ENCODE peak calls at places on chromosomes 11 and 22, in ten cellular contexts. One of them, this sample, is unnamed.

GRCh38 chr11:76123243-76123642 is 83.1 kb downstream of the WNT11 start:
- DNase-seq in pancreas: no peak
- DNase-seq in breast epithelium: no peak
- DNase-seq in GM12865: no peak
- DNase-seq in GM23338: peak
- DNase-seq in epithelial cell of esophagus: peak
- DNase-seq in tibial artery: no peak
- DNase-seq in astrocyte: no peak
- DNase-seq in CD8-positive, alpha-beta T cell: no peak
- DNase-seq in cardiac fibroblast: no peak
- DNase-seq in this sample: no peak

GRCh38 chr22:36753120-36753802 is 22.7 kb downstream of the IFT27 start:
- DNase-seq in astrocyte: no peak
- DNase-seq in cardiac fibroblast: no peak
- DNase-seq in CD8-positive, alpha-beta T cell: no peak
- DNase-seq in GM12865: no peak
- DNase-seq in GM23338: no peak
- DNase-seq in tibial artery: peak
- DNase-seq in epithelial cell of esophagus: peak
- DNase-seq in breast epithelium: peak
- DNase-seq in pancreas: peak
- DNase-seq in this sample: no peak

GRCh38 chr11:80165763-80166162 is 724.9 kb upstream of the TENM4 start:
- DNase-seq in GM23338: no peak
- DNase-seq in tibial artery: no peak
- DNase-seq in cardiac fibroblast: peak
- DNase-seq in GM12865: no peak
- DNase-seq in CD8-positive, alpha-beta T cell: no peak
- DNase-seq in epithelial cell of esophagus: peak
- DNase-seq in astrocyte: peak
- DNase-seq in pancreas: no peak
- DNase-seq in breast epithelium: no peak
- DNase-seq in this sample: no peak

GRCh38 chr22:26671317-26672059 is 14.1 kb downstream of the MIAT start:
- DNase-seq in breast epithelium: no peak
- DNase-seq in GM12865: peak
- DNase-seq in epithelial cell of esophagus: peak
- DNase-seq in tibial artery: peak
- DNase-seq in pancreas: peak
- DNase-seq in astrocyte: no peak
- DNase-seq in cardiac fibroblast: no peak
- DNase-seq in CD8-positive, alpha-beta T cell: peak
- DNase-seq in GM23338: peak
- DNase-seq in this sample: no peak

GRCh38 chr11:120305286-120305685 is 19.8 kb upstream of the TLCD5 start:
- DNase-seq in astrocyte: no peak
- DNase-seq in pancreas: no peak
- DNase-seq in tibial artery: no peak
- DNase-seq in CD8-positive, alpha-beta T cell: no peak
- DNase-seq in GM23338: no peak
- DNase-seq in epithelial cell of esophagus: peak
- DNase-seq in breast epithelium: no peak
- DNase-seq in GM12865: peak
- DNase-seq in cardiac fibroblast: no peak
- DNase-seq in this sample: no peak

GRCh38 chr11:76132268-76132667 is 74.0 kb downstream of the WNT11 start:
- DNase-seq in breast epithelium: no peak
- DNase-seq in GM23338: no peak
- DNase-seq in astrocyte: no peak
- DNase-seq in pancreas: no peak
- DNase-seq in epithelial cell of esophagus: no peak
- DNase-seq in cardiac fibroblast: no peak
- DNase-seq in GM12865: no peak
- DNase-seq in CD8-positive, alpha-beta T cell: no peak
- DNase-seq in tibial artery: no peak
- DNase-seq in this sample: no peak

GRCh38 chr22:23533328-23533762 is 46.7 kb downstream of the IGLL1 start:
- DNase-seq in astrocyte: no peak
- DNase-seq in breast epithelium: peak
- DNase-seq in cardiac fibroblast: no peak
- DNase-seq in GM12865: no peak
- DNase-seq in epithelial cell of esophagus: peak
- DNase-seq in pancreas: no peak
- DNase-seq in tibial artery: peak
- DNase-seq in GM23338: peak
- DNase-seq in CD8-positive, alpha-beta T cell: no peak
- DNase-seq in this sample: no peak

GRCh38 chr22:20441631-20442484 is 4.2 kb upstream of the SCARF2 start:
- DNase-seq in cardiac fibroblast: peak
- DNase-seq in pancreas: no peak
- DNase-seq in epithelial cell of esophagus: no peak
- DNase-seq in tibial artery: peak
- DNase-seq in GM12865: no peak
- DNase-seq in GM23338: no peak
- DNase-seq in astrocyte: no peak
- DNase-seq in CD8-positive, alpha-beta T cell: no peak
- DNase-seq in breast epithelium: no peak
- DNase-seq in this sample: peak

GRCh38 chr11:11022126-11022730 is 164.4 kb upstream of the ZBED5 start:
- DNase-seq in CD8-positive, alpha-beta T cell: no peak
- DNase-seq in astrocyte: no peak
- DNase-seq in breast epithelium: no peak
- DNase-seq in pancreas: no peak
- DNase-seq in epithelial cell of esophagus: peak
- DNase-seq in GM23338: peak
- DNase-seq in tibial artery: no peak
- DNase-seq in GM12865: peak
- DNase-seq in cardiac fibroblast: peak
- DNase-seq in this sample: peak

GRCh38 chr11:130459521-130459920 is 11.1 kb downstream of the ADAMTS15 start:
- DNase-seq in tibial artery: no peak
- DNase-seq in epithelial cell of esophagus: no peak
- DNase-seq in pancreas: no peak
- DNase-seq in GM23338: no peak
- DNase-seq in astrocyte: no peak
- DNase-seq in cardiac fibroblast: no peak
- DNase-seq in CD8-positive, alpha-beta T cell: no peak
- DNase-seq in GM12865: no peak
- DNase-seq in breast epithelium: no peak
- DNase-seq in this sample: no peak

GRCh38 chr11:118074785-118075184 is 2.1 kb upstream of the TMPRSS4 start:
- DNase-seq in GM23338: no peak
- DNase-seq in CD8-positive, alpha-beta T cell: no peak
- DNase-seq in breast epithelium: no peak
- DNase-seq in tibial artery: no peak
- DNase-seq in pancreas: no peak
- DNase-seq in GM12865: no peak
- DNase-seq in cardiac fibroblast: no peak
- DNase-seq in epithelial cell of esophagus: peak
- DNase-seq in astrocyte: no peak
- DNase-seq in this sample: no peak

GRCh38 chr11:109695696-109696095 is 273.7 kb downstream of the C11orf87 start:
- DNase-seq in pancreas: no peak
- DNase-seq in tibial artery: no peak
- DNase-seq in breast epithelium: no peak
- DNase-seq in GM12865: no peak
- DNase-seq in epithelial cell of esophagus: peak
- DNase-seq in cardiac fibroblast: peak
- DNase-seq in GM23338: no peak
- DNase-seq in CD8-positive, alpha-beta T cell: no peak
- DNase-seq in astrocyte: peak
- DNase-seq in this sample: peak

GRCh38 chr22:22870577-22871398 is 16.8 kb upstream of the IGLL5 start:
- DNase-seq in epithelial cell of esophagus: no peak
- DNase-seq in CD8-positive, alpha-beta T cell: no peak
- DNase-seq in pancreas: no peak
- DNase-seq in GM12865: peak
- DNase-seq in breast epithelium: no peak
- DNase-seq in GM23338: peak
- DNase-seq in astrocyte: no peak
- DNase-seq in tibial artery: no peak
- DNase-seq in cardiac fibroblast: peak
- DNase-seq in this sample: no peak

GRCh38 chr11:23903044-23903704 is 593.7 kb upstream of the LUZP2 start:
- DNase-seq in epithelial cell of esophagus: peak
- DNase-seq in breast epithelium: no peak
- DNase-seq in GM12865: no peak
- DNase-seq in astrocyte: peak
- DNase-seq in tibial artery: no peak
- DNase-seq in CD8-positive, alpha-beta T cell: no peak
- DNase-seq in pancreas: no peak
- DNase-seq in cardiac fibroblast: peak
- DNase-seq in GM23338: no peak
- DNase-seq in this sample: peak

GRCh38 chr11:9677951-9678350 is 14.1 kb downstream of the SWAP70 start:
- DNase-seq in cardiac fibroblast: no peak
- DNase-seq in GM23338: no peak
- DNase-seq in astrocyte: no peak
- DNase-seq in GM12865: no peak
- DNase-seq in epithelial cell of esophagus: no peak
- DNase-seq in breast epithelium: no peak
- DNase-seq in pancreas: no peak
- DNase-seq in tibial artery: no peak
- DNase-seq in CD8-positive, alpha-beta T cell: no peak
- DNase-seq in this sample: no peak

GRCh38 chr11:9680028-9680427 is 16.2 kb downstream of the SWAP70 start:
- DNase-seq in cardiac fibroblast: no peak
- DNase-seq in pancreas: no peak
- DNase-seq in tibial artery: no peak
- DNase-seq in CD8-positive, alpha-beta T cell: no peak
- DNase-seq in GM23338: no peak
- DNase-seq in GM12865: no peak
- DNase-seq in epithelial cell of esophagus: no peak
- DNase-seq in astrocyte: no peak
- DNase-seq in breast epithelium: no peak
- DNase-seq in this sample: no peak

GRCh38 chr11:9678576-9678975 is 14.7 kb downstream of the SWAP70 start:
- DNase-seq in pancreas: no peak
- DNase-seq in breast epithelium: no peak
- DNase-seq in epithelial cell of esophagus: no peak
- DNase-seq in cardiac fibroblast: no peak
- DNase-seq in GM12865: no peak
- DNase-seq in astrocyte: no peak
- DNase-seq in GM23338: peak
- DNase-seq in CD8-positive, alpha-beta T cell: no peak
- DNase-seq in tibial artery: no peak
- DNase-seq in this sample: no peak

GRCh38 chr11:9681583-9682372 is 17.9 kb downstream of the SWAP70 start:
- DNase-seq in GM23338: no peak
- DNase-seq in astrocyte: no peak
- DNase-seq in GM12865: peak
- DNase-seq in CD8-positive, alpha-beta T cell: no peak
- DNase-seq in cardiac fibroblast: no peak
- DNase-seq in breast epithelium: no peak
- DNase-seq in epithelial cell of esophagus: no peak
- DNase-seq in pancreas: no peak
- DNase-seq in tibial artery: no peak
- DNase-seq in this sample: no peak
- H3K4me3 ChIP-seq in GM23338: no peak
- H3K4me3 ChIP-seq in astrocyte: no peak
- H3K4me3 ChIP-seq in GM12865: peak
- H3K4me3 ChIP-seq in CD8-positive, alpha-beta T cell: no peak
- H3K4me3 ChIP-seq in cardiac fibroblast: no peak
- H3K4me3 ChIP-seq in breast epithelium: no peak
- H3K4me3 ChIP-seq in epithelial cell of esophagus: no peak
- H3K4me3 ChIP-seq in pancreas: no peak
- H3K4me3 ChIP-seq in tibial artery: no peak
- H3K4me3 ChIP-seq in this sample: no peak

GRCh38 chr11:127493330-127493729 is 492.8 kb upstream of the KIRREL3 start:
- DNase-seq in epithelial cell of esophagus: peak
- DNase-seq in tibial artery: no peak
- DNase-seq in cardiac fibroblast: peak
- DNase-seq in astrocyte: peak
- DNase-seq in breast epithelium: no peak
- DNase-seq in pancreas: no peak
- DNase-seq in GM12865: peak
- DNase-seq in GM23338: peak
- DNase-seq in CD8-positive, alpha-beta T cell: no peak
- DNase-seq in this sample: no peak
- TF ChIP-seq CTCF in epithelial cell of esophagus: peak
- TF ChIP-seq CTCF in tibial artery: no peak
- TF ChIP-seq CTCF in cardiac fibroblast: peak
- TF ChIP-seq CTCF in astrocyte: peak
- TF ChIP-seq CTCF in breast epithelium: no peak
- TF ChIP-seq CTCF in pancreas: no peak
- TF ChIP-seq CTCF in GM12865: peak
- TF ChIP-seq CTCF in GM23338: peak
- TF ChIP-seq CTCF in CD8-positive, alpha-beta T cell: no peak
- TF ChIP-seq CTCF in this sample: no peak

DNA sequence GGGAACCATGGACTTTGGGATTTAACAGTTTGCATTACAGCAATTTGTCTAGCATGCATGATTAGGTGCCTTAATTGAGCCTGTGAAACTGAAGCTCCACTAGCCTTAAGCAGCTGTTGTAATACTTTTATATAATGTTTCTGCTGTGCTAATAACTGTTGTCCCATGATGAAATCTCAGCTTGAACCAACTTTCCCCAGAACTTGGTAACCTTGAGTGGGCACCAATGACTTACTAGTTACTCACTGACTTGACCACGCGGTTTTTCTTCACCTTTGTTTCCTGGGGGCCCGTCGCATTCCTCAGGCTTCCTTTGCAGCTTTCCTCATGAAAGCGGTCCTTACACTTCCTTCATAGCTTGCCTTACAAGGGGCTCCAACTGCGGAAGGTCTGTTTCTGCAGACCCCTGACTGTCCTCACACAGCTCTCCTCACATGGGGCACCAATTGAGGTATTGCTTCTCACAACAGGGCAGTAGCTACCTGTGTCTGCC is 11.2 kb upstream of the GLYATL1 start:
- DNase-seq in breast epithelium: no peak
- DNase-seq in GM12865: no peak
- DNase-seq in pancreas: no peak
- DNase-seq in epithelial cell of esophagus: no peak
- DNase-seq in astrocyte: peak
- DNase-seq in cardiac fibroblast: no peak
- DNase-seq in tibial artery: no peak
- DNase-seq in GM23338: peak
- DNase-seq in CD8-positive, alpha-beta T cell: no peak
- DNase-seq in this sample: peak
- H3K4me3 ChIP-seq in breast epithelium: no peak
- H3K4me3 ChIP-seq in GM12865: no peak
- H3K4me3 ChIP-seq in pancreas: peak
- H3K4me3 ChIP-seq in epithelial cell of esophagus: no peak
- H3K4me3 ChIP-seq in astrocyte: no peak
- H3K4me3 ChIP-seq in cardiac fibroblast: no peak
- H3K4me3 ChIP-seq in tibial artery: no peak
- H3K4me3 ChIP-seq in GM23338: peak
- H3K4me3 ChIP-seq in CD8-positive, alpha-beta T cell: no peak
- H3K4me3 ChIP-seq in this sample: peak

DNA sequence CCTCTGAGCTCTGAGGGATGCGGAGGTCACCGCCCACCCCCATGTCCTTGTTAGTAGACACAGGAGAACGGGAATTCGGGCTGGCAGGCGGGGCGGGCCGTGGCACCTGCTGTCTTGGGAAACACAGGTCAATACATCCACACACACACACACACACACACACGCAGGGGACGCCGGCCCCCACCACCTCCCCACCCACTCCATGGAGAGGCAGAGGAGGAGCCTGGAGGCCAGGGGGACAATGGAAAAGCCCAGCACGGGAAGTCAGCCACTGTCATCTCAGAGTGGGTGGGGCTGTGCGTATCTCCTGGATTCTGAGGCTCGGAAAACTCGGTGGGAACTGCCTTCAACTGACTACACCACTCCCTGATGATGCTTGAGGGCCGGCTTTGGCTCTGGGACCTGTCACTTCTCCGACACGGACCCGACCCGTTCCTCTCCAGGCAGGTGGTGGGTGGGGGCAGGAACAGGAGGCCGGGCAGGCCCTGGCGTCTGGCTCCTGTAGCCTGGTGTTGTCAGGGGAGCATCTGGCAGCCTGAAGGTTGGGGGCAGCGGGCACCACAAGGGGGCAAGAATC is 18.5 kb upstream of the TMEM184B start:
- DNase-seq in astrocyte: no peak
- DNase-seq in GM23338: no peak
- DNase-seq in breast epithelium: no peak
- DNase-seq in tibial artery: no peak
- DNase-seq in epithelial cell of esophagus: no peak
- DNase-seq in CD8-positive, alpha-beta T cell: no peak
- DNase-seq in cardiac fibroblast: no peak
- DNase-seq in GM12865: no peak
- DNase-seq in pancreas: no peak
- DNase-seq in this sample: no peak
- TF ChIP-seq CTCF in astrocyte: no peak
- TF ChIP-seq CTCF in GM23338: no peak
- TF ChIP-seq CTCF in breast epithelium: no peak
- TF ChIP-seq CTCF in tibial artery: no peak
- TF ChIP-seq CTCF in epithelial cell of esophagus: no peak
- TF ChIP-seq CTCF in CD8-positive, alpha-beta T cell: no peak
- TF ChIP-seq CTCF in cardiac fibroblast: no peak
- TF ChIP-seq CTCF in GM12865: no peak
- TF ChIP-seq CTCF in pancreas: no peak
- TF ChIP-seq CTCF in this sample: no peak

This sample was measured in fibroblast of the aortic adventitia.